ENCODE peak calls at places on chromosomes 13 and 19, in four cellular contexts. V is iPS DF 6.9, O is left lung, R is uterus. K is an unnamed sample. For H3K4me1, the result is how much of the 10 kb centered on the place peaks cover.

GRCh38 chr13:93603043-93603442 is 376.4 kb downstream of the GPC6 start:
- DNase-seq in R (no peak), V (no peak), O (no peak), K (no peak)

GRCh38 chr19:56321254-56321980 is 6.8 kb upstream of the ZSCAN5A start:
- DNase-seq in R (no peak), O (no peak), V (no peak), K (no peak)

GRCh38 chr13:113937073-113937472 is 36.8 kb downstream of the C13orf46 start:
- DNase-seq in O (peak), V (no peak), R (no peak), K (no peak)

GRCh38 chr19:58568731-58569130 is 4.4 kb downstream of the MZF1 start:
- DNase-seq in V (no peak), O (no peak), R (peak), K (no peak)

GRCh38 chr13:67147257-67148218 is 82.6 kb downstream of the PCDH9 start:
- DNase-seq in O (no peak), V (no peak), R (no peak), K (no peak)

GRCh38 chr19:10968527-10969081 is 7.8 kb downstream of the SMARCA4 start:
- DNase-seq in O (no peak), V (no peak), R (no peak), K (no peak)

GRCh38 chr19:35533201-35533821 is at the start of gene GAPDHS:
- DNase-seq in V (no peak), O (no peak), R (no peak), K (no peak)

GRCh38 chr13:77124423-77124822 is 97.5 kb upstream of the FBXL3 start:
- DNase-seq in O (no peak), R (no peak), V (no peak), K (no peak)

GRCh38 chr19:18789883-18790565 is 1.1 kb downstream of the COMP start:
- DNase-seq in O (peak), R (no peak), V (no peak), K (no peak)

GRCh38 chr13:94712287-94712811 is at the start of gene SOX21:
- DNase-seq in O (peak), R (no peak), V (no peak), K (no peak)

GRCh38 chr19:7554990-7555864 is 19.7 kb downstream of the PNPLA6 start:
- DNase-seq in V (no peak), O (no peak), R (no peak), K (no peak)

GRCh38 chr19:47587295-47587694 is 14.3 kb upstream of the ZNF541 start:
- DNase-seq in O (no peak), V (no peak), R (no peak), K (no peak)

GRCh38 chr13:25690582-25690981 is 318.8 kb downstream of the ATP8A2 start:
- DNase-seq in V (no peak), R (no peak), O (no peak), K (no peak)

DNA sequence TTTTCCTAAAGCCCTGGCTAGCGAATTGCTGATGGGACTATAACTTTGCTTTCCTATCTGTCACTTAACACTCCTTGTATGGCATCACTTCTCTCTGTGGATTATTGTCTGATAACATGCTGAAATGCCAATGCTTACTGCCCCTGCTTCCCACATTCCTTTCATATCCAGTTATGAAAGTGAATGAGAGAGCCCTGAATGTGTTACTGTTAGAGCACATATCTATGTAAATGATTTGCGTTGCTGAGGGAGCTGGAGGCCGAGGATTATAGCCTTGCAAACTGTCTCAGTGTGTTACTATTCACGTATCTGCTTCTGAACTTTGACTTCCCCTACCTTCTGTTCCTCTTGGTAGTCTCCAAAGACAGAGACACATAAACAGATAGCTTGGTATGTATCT is 37.8 kb downstream of the POLR1D start:
- DNase-seq in V (no peak), O (no peak), R (no peak), K (no peak)
- H3K27ac ChIP-seq in V (no peak), O (no peak), R (no peak), K (no peak)

GRCh38 chr19:55255618-55256423 is 3.0 kb downstream of the PPP6R1 start:
- DNase-seq in O (peak), R (no peak), V (no peak), K (no peak)
- H3K4me1 ChIP-seq in O (under half), R (under half), V (under half), K (half or more)

DNA sequence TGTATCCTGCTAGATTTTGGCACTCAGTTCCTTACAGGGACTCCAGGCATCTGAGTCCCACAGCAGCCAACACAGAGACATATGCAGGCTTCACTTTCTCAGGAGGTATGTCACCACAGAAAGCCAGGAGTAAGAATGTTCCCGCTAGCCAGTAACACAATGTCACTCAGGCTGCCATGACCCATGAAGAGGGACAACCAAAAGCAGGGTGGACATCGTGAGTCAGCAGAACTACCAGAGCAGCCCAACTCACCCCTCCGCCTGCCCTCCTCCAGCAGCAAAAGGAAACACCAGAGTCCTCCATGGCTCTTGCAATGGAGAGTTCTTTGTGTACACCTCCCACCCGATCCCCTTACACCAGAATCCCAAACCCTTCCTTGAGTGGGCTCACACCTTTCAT is 95.4 kb downstream of the CRYL1 start:
- DNase-seq in R (no peak), O (no peak), V (no peak), K (no peak)
- H3K27ac ChIP-seq in R (no peak), O (no peak), V (no peak), K (no peak)

GRCh38 chr19:13005253-13005652 is 10.0 kb downstream of the NFIX start:
- DNase-seq in O (no peak), R (no peak), V (no peak), K (no peak)

GRCh38 chr19:13004273-13004672 is 9.0 kb downstream of the NFIX start:
- DNase-seq in R (no peak), O (no peak), V (no peak), K (no peak)

GRCh38 chr19:13005861-13006370 is 10.6 kb downstream of the NFIX start:
- DNase-seq in R (no peak), V (no peak), O (peak), K (no peak)

GRCh38 chr19:13007292-13008045 is 12.2 kb downstream of the NFIX start:
- DNase-seq in O (peak), R (peak), V (no peak), K (no peak)

GRCh38 chr19:13006431-13007281 is 11.4 kb downstream of the NFIX start:
- DNase-seq in O (peak), R (peak), V (no peak), K (no peak)
- H3K4me1 ChIP-seq in O (half or more), R (half or more), V (under half), K (under half)

GRCh38 chr13:73879346-73880020 is 254.7 kb downstream of the KLF12 start:
- DNase-seq in R (no peak), O (no peak), V (no peak), K (no peak)
- H3K27ac ChIP-seq in R (no peak), O (no peak), V (no peak), K (no peak)